ENCODE peak calls at places on chromosomes 4 and X, in eight cellular contexts. D, L, S, Z, O, J, M and K are unnamed samples.

GRCh38 chr4:95107635-95108034 is 349.9 kb downstream of the BMPR1B start:
- DNase-seq in M (no peak), S (no peak), Z (peak; percentile 74), L (no peak), J (no peak), D (no peak), O (no peak), K (peak; percentile 70)

GRCh38 chr4:148154769-148155168 is 287.4 kb downstream of the NR3C2 start:
- DNase-seq in M (no peak), O (no peak), Z (no peak), L (no peak), S (no peak), D (no peak), J (no peak), K (no peak)

GRCh38 chrX:153539979-153540358 is 22.5 kb downstream of the ATP2B3 start:
- DNase-seq in J (no peak), O (peak; percentile 15), S (peak; percentile 74), L (no peak), M (no peak), D (no peak), Z (no peak), K (no peak)

GRCh38 chr4:40909363-40909876 is 159.7 kb downstream of the NSUN7 start:
- DNase-seq in L (no peak), D (no peak), Z (no peak), S (peak; percentile 45), J (no peak), M (no peak), O (no peak), K (no peak)

GRCh38 chr4:128162434-128162833 is 101.3 kb downstream of the LARP1B start:
- DNase-seq in L (no peak), D (no peak), J (no peak), M (no peak), S (no peak), O (no peak), Z (no peak), K (no peak)

GRCh38 chr4:88040707-88041106 is 33.3 kb downstream of the PKD2 start:
- DNase-seq in M (no peak), L (no peak), D (no peak), S (no peak), O (no peak), J (no peak), Z (no peak), K (no peak)

GRCh38 chr4:174402470-174403176 is 118.9 kb downstream of the CEP44 start:
- DNase-seq in S (no peak), M (no peak), L (no peak), J (no peak), Z (peak; percentile 63), O (no peak), D (no peak), K (no peak)

GRCh38 chr4:41028392-41029076 is 185.8 kb downstream of the APBB2 start:
- DNase-seq in O (no peak), S (peak; percentile 30), M (no peak), L (no peak), Z (no peak), D (no peak), J (no peak), K (no peak)

GRCh38 chr4:163492951-163493504 is 1.5 kb upstream of the TMA16 start:
- DNase-seq in O (no peak), M (no peak), Z (peak; percentile 45), S (no peak), L (no peak), D (no peak), J (no peak), K (no peak)

GRCh38 chr4:141389649-141390048 is 169.0 kb downstream of the ZNF330 start:
- DNase-seq in J (no peak), S (no peak), D (no peak), L (no peak), Z (no peak), M (no peak), O (no peak), K (no peak)

GRCh38 chr4:40212674-40213504 is 16.1 kb downstream of the RHOH start:
- DNase-seq in J (no peak), S (no peak), L (no peak), M (no peak), D (no peak), Z (no peak), O (no peak), K (no peak)

GRCh38 chr4:8073206-8073863 is 85.3 kb downstream of the ABLIM2 start:
- DNase-seq in O (no peak), L (no peak), J (no peak), D (no peak), S (no peak), M (no peak), Z (no peak), K (no peak)

GRCh38 chrX:149510386-149510785 is 5.3 kb upstream of the IDS start:
- DNase-seq in Z (no peak), O (no peak), S (no peak), M (no peak), J (no peak), D (no peak), L (no peak), K (no peak)

GRCh38 chr4:48270516-48270897 is 869 bp upstream of the TEC start:
- DNase-seq in S (no peak), M (no peak), O (no peak), L (no peak), Z (peak; percentile 1), D (no peak), J (no peak), K (no peak)

GRCh38 chr4:48271048-48271452 is 1.4 kb upstream of the TEC start:
- DNase-seq in L (no peak), S (no peak), Z (no peak), D (no peak), J (no peak), M (no peak), O (no peak), K (no peak)

GRCh38 chr4:48271626-48272025 is 2.0 kb upstream of the TEC start:
- DNase-seq in M (no peak), L (no peak), Z (no peak), O (no peak), S (no peak), J (no peak), D (no peak), K (no peak)

GRCh38 chr4:48268956-48269860 is at the start of gene TEC:
- DNase-seq in J (peak; percentile 68), M (peak; percentile 70), O (no peak), D (peak; percentile 26), Z (peak; percentile 60), S (peak; percentile 74), L (no peak), K (peak; percentile 56)

GRCh38 chr4:48269861-48270515 is 350 bp upstream of the TEC start:
- DNase-seq in O (peak; percentile 99), Z (peak; percentile 88), M (peak; percentile 98), L (peak; percentile 95), D (peak; percentile 84), S (peak; percentile 95), J (peak; percentile 98), K (peak; percentile 96)
- TF ChIP-seq POLR2A in O (no peak), Z (peak; percentile 28), M (peak; percentile 63), L (no peak), D (no peak), S (peak; percentile 74), J (peak; percentile 89), K (no peak)

GRCh38 chrX:20517565-20517964 is 250.9 kb upstream of the RPS6KA3 start:
- DNase-seq in O (no peak), J (no peak), M (no peak), L (no peak), Z (no peak), D (no peak), S (no peak), K (no peak)

GRCh38 chrX:20515841-20516461 is 249.2 kb upstream of the RPS6KA3 start:
- DNase-seq in Z (peak; percentile 85), L (no peak), D (no peak), M (no peak), O (no peak), J (no peak), S (no peak), K (no peak)

GRCh38 chrX:20511792-20512191 is 245.1 kb upstream of the RPS6KA3 start:
- DNase-seq in O (no peak), Z (no peak), S (no peak), J (no peak), L (no peak), D (no peak), M (no peak), K (no peak)

GRCh38 chrX:20514358-20514757 is 247.6 kb upstream of the RPS6KA3 start:
- DNase-seq in D (no peak), L (no peak), O (no peak), S (no peak), M (no peak), Z (peak; percentile 60), J (no peak), K (no peak)

DNA sequence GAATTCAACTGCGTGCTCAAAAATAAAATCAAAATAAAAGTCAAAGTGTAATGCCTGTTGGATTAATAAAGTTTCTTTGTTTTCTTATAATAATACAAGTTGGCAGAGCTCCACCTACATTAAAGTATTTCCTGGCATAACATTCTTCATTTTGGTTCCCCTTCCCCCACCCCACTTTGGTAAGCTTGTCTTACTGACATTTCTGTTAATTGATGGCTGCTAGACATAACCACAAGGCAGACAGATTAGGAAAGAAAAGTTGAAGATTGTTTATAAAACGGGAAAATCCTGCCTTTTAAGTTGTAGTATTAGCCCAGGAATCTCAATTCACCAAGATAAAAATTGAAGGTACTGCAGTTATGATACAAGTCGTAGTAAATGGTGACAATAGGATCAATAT is 246.5 kb upstream of the RPS6KA3 start:
- DNase-seq in M (no peak), L (no peak), O (no peak), D (no peak), Z (no peak), J (no peak), S (no peak), K (no peak)
- H3K4me1 ChIP-seq in M (no peaks in the 10 kb centered on the region), L (no peaks in the 10 kb centered on the region), O (peaks cover 4% of the 10 kb centered on the region), D (no peaks in the 10 kb centered on the region), Z (peaks cover 29% of the 10 kb centered on the region), J (no peaks in the 10 kb centered on the region), S (no peaks in the 10 kb centered on the region), K (no peaks in the 10 kb centered on the region)

DNA sequence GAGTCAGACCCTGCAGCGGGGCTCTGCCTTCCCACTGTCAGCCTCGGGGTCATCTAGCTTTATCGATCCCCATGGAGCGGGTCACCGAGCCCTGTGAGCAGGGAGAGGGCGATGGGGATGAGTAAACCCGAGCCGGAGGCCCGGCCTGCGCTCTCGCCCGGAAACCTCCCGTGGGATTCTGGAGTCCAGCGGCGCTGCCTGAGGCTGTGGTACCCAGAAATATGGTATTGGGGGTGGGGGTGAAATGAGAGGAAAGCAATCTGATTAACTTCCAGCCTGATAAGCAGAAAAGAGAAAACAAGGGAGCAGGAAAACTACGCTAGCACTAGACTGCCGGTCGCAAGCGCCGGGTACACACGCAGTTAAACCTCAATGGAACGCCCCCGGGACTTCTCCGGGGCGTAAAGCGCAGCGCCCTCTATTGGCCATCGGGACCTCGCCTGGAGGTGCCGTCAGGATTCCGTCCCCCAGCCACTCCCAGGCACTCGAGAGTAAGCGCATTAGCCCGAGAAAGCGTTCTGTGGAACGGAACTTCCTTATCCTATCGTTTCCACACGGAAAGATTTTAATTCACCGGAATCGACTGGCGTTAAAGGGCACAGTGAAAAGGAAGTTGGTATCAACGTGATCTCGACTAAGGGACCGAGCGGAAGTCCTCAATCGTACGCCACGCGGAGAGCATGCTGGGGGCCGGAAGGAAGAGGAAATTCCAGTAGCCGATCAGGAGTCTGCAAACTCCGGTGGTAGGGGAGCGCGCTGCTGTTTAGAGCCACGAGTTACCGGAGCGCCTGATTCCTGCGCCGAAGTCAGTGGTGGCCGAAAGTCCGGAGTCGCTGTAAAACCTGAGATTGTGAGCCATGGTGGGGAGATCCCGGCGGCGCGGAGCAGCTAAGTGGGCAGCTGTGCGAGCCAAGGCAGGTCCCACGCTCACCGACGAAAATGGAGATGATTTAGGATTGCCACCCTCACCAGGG is at the start of gene UTP3:
- DNase-seq in Z (peak; percentile 97), D (peak; percentile 97), M (peak; percentile 96), O (peak; percentile 92), J (peak; percentile 81), S (peak; percentile 97), L (peak; percentile 92), K (peak; percentile 95)
- TF ChIP-seq POLR2A in Z (peak; percentile 63), D (peak; percentile 74), M (peak; percentile 71), O (peak; percentile 51), J (peak; percentile 95), S (peak; percentile 79), L (no peak), K (peak; percentile 30)

GRCh38 chr4:52100062-52100461 is 49.0 kb downstream of the SPATA18 start:
- DNase-seq in J (no peak), L (no peak), S (no peak), M (no peak), D (no peak), O (no peak), Z (no peak), K (no peak)
- H3K4me1 ChIP-seq in J (no peaks in the 10 kb centered on the region), L (no peaks in the 10 kb centered on the region), S (no peaks in the 10 kb centered on the region), M (no peaks in the 10 kb centered on the region), D (no peaks in the 10 kb centered on the region), O (no peaks in the 10 kb centered on the region), Z (no peaks in the 10 kb centered on the region), K (no peaks in the 10 kb centered on the region)